ENCODE peak calls at places on chromosomes 11 and 22, in four cellular contexts. D, Y, O and K are unnamed samples.

GRCh38 chr11:71383461-71383860 is 64.7 kb downstream of the DHCR7 start:
- DNase-seq in Y (no peak), O (no peak), D (no peak), K (no peak)

GRCh38 chr22:47564651-47565050 is 802.2 kb downstream of the TBC1D22A start:
- DNase-seq in Y (no peak), D (peak), O (no peak), K (no peak)

GRCh38 chr11:124622531-124623451 is at the start of gene TBRG1:
- DNase-seq in D (peak), Y (peak), O (peak), K (peak)

GRCh38 chr11:69311767-69312385 is 17.9 kb downstream of the MYEOV start:
- DNase-seq in D (peak), O (peak), Y (no peak), K (no peak)

GRCh38 chr11:1197886-1198765 is 24.7 kb upstream of the MUC5B start:
- DNase-seq in Y (peak), D (no peak), O (no peak), K (peak)

GRCh38 chr11:131609317-131609716 is 238.9 kb downstream of the NTM start:
- DNase-seq in D (peak), Y (no peak), O (peak), K (no peak)

GRCh38 chr22:43381693-43382092 is 30.1 kb upstream of the MPPED1 start:
- DNase-seq in O (peak), Y (no peak), D (peak), K (no peak)

GRCh38 chr11:129259950-129260349 is 67.8 kb upstream of the ARHGAP32 start:
- DNase-seq in D (peak), Y (no peak), O (peak), K (no peak)

GRCh38 chr11:7577883-7578242 is 64.1 kb downstream of the PPFIBP2 start:
- DNase-seq in Y (no peak), O (peak), D (no peak), K (no peak)

GRCh38 chr11:44532809-44533208 is 32.7 kb upstream of the CD82 start:
- DNase-seq in O (no peak), Y (no peak), D (no peak), K (no peak)

GRCh38 chr11:111718436-111719325 is 47.5 kb downstream of the PPP2R1B start:
- DNase-seq in D (peak), Y (no peak), O (peak), K (no peak)

GRCh38 chr11:103699216-103699615 is 337.2 kb upstream of the DDI1 start:
- DNase-seq in D (no peak), O (no peak), Y (no peak), K (no peak)

GRCh38 chr11:69244286-69244685 is 49.7 kb upstream of the MYEOV start:
- DNase-seq in D (no peak), O (no peak), Y (no peak), K (no peak)

GRCh38 chr11:126339866-126340434 is 15.5 kb upstream of the ST3GAL4 start:
- DNase-seq in D (peak), O (no peak), Y (peak), K (no peak)